ENCODE peak calls at places on chromosomes 12 and 14, in six cellular contexts. One of them, this sample, is unnamed.

GRCh38 chr12:63037721-63038120 is 102.8 kb upstream of the PPM1H start:
- DNase-seq in A549: no peak
- DNase-seq in lower leg skin: no peak
- DNase-seq in heart left ventricle: no peak
- DNase-seq in testis: no peak
- DNase-seq in spleen: no peak
- DNase-seq in this sample: no peak

GRCh38 chr14:61992139-61992538 is 229.9 kb downstream of the SNAPC1 start:
- DNase-seq in testis: no peak
- DNase-seq in lower leg skin: no peak
- DNase-seq in A549: no peak
- DNase-seq in spleen: no peak
- DNase-seq in heart left ventricle: no peak
- DNase-seq in this sample: no peak

GRCh38 chr12:46400406-46400805 is 27.8 kb upstream of the SLC38A2 start:
- DNase-seq in testis: no peak
- DNase-seq in spleen: no peak
- DNase-seq in A549: no peak
- DNase-seq in lower leg skin: no peak
- DNase-seq in heart left ventricle: no peak
- DNase-seq in this sample: no peak

GRCh38 chr12:106240821-106241220 is 7.0 kb downstream of the CKAP4 start:
- DNase-seq in A549: no peak
- DNase-seq in spleen: no peak
- DNase-seq in heart left ventricle: no peak
- DNase-seq in lower leg skin: no peak
- DNase-seq in testis: no peak
- DNase-seq in this sample: no peak

GRCh38 chr12:118036672-118037411 is 20.3 kb downstream of the RFC5 start:
- DNase-seq in spleen: no peak
- DNase-seq in testis: no peak
- DNase-seq in heart left ventricle: no peak
- DNase-seq in A549: no peak
- DNase-seq in lower leg skin: no peak
- DNase-seq in this sample: no peak

GRCh38 chr14:56199095-56199975 is 81.1 kb downstream of the PELI2 start:
- DNase-seq in spleen: no peak
- DNase-seq in lower leg skin: peak
- DNase-seq in testis: peak
- DNase-seq in A549: peak
- DNase-seq in heart left ventricle: peak
- DNase-seq in this sample: no peak

GRCh38 chr12:124993568-124994434 is at the start of gene BRI3BP:
- DNase-seq in heart left ventricle: peak
- DNase-seq in A549: peak
- DNase-seq in spleen: peak
- DNase-seq in lower leg skin: peak
- DNase-seq in testis: peak
- DNase-seq in this sample: no peak

GRCh38 chr14:24483604-24484252 is 24.3 kb downstream of the CMA1 start:
- DNase-seq in spleen: no peak
- DNase-seq in lower leg skin: no peak
- DNase-seq in A549: no peak
- DNase-seq in heart left ventricle: no peak
- DNase-seq in testis: no peak
- DNase-seq in this sample: no peak

GRCh38 chr12:131736807-131737484 is 26.1 kb downstream of the SFSWAP start:
- DNase-seq in testis: no peak
- DNase-seq in lower leg skin: no peak
- DNase-seq in A549: peak
- DNase-seq in spleen: no peak
- DNase-seq in heart left ventricle: no peak
- DNase-seq in this sample: peak

GRCh38 chr14:100030441-100031153 is 34.6 kb upstream of the EVL start:
- DNase-seq in spleen: no peak
- DNase-seq in heart left ventricle: no peak
- DNase-seq in lower leg skin: peak
- DNase-seq in A549: peak
- DNase-seq in testis: no peak
- DNase-seq in this sample: no peak

GRCh38 chr14:54902521-54903420 is at the start of gene GCH1:
- DNase-seq in spleen: peak
- DNase-seq in A549: peak
- DNase-seq in lower leg skin: peak
- DNase-seq in heart left ventricle: peak
- DNase-seq in testis: peak
- DNase-seq in this sample: peak

GRCh38 chr14:27040552-27040951 is 442.7 kb upstream of the NOVA1 start:
- DNase-seq in testis: no peak
- DNase-seq in heart left ventricle: no peak
- DNase-seq in spleen: no peak
- DNase-seq in A549: no peak
- DNase-seq in lower leg skin: no peak
- DNase-seq in this sample: no peak

GRCh38 chr12:109777544-109777943 is 55.7 kb downstream of the TRPV4 start:
- DNase-seq in lower leg skin: no peak
- DNase-seq in A549: peak
- DNase-seq in heart left ventricle: no peak
- DNase-seq in spleen: peak
- DNase-seq in testis: no peak
- DNase-seq in this sample: no peak

GRCh38 chr12:26523708-26524150 is 309.3 kb downstream of the ITPR2 start:
- DNase-seq in testis: peak
- DNase-seq in spleen: peak
- DNase-seq in A549: no peak
- DNase-seq in lower leg skin: peak
- DNase-seq in heart left ventricle: peak
- DNase-seq in this sample: peak

GRCh38 chr12:121222847-121223246 is 12.9 kb downstream of the P2RX4 start:
- DNase-seq in lower leg skin: no peak
- DNase-seq in heart left ventricle: no peak
- DNase-seq in spleen: no peak
- DNase-seq in A549: no peak
- DNase-seq in testis: no peak
- DNase-seq in this sample: no peak

GRCh38 chr12:121223947-121224285 is 14.0 kb downstream of the P2RX4 start:
- DNase-seq in testis: no peak
- DNase-seq in spleen: no peak
- DNase-seq in lower leg skin: no peak
- DNase-seq in heart left ventricle: no peak
- DNase-seq in A549: no peak
- DNase-seq in this sample: no peak

GRCh38 chr12:121226399-121226798 is 16.5 kb downstream of the P2RX4 start:
- DNase-seq in A549: no peak
- DNase-seq in heart left ventricle: no peak
- DNase-seq in testis: no peak
- DNase-seq in lower leg skin: no peak
- DNase-seq in spleen: no peak
- DNase-seq in this sample: no peak

GRCh38 chr12:121224591-121224990 is 14.7 kb downstream of the P2RX4 start:
- DNase-seq in lower leg skin: no peak
- DNase-seq in A549: no peak
- DNase-seq in heart left ventricle: no peak
- DNase-seq in testis: peak
- DNase-seq in spleen: no peak
- DNase-seq in this sample: no peak

DNA sequence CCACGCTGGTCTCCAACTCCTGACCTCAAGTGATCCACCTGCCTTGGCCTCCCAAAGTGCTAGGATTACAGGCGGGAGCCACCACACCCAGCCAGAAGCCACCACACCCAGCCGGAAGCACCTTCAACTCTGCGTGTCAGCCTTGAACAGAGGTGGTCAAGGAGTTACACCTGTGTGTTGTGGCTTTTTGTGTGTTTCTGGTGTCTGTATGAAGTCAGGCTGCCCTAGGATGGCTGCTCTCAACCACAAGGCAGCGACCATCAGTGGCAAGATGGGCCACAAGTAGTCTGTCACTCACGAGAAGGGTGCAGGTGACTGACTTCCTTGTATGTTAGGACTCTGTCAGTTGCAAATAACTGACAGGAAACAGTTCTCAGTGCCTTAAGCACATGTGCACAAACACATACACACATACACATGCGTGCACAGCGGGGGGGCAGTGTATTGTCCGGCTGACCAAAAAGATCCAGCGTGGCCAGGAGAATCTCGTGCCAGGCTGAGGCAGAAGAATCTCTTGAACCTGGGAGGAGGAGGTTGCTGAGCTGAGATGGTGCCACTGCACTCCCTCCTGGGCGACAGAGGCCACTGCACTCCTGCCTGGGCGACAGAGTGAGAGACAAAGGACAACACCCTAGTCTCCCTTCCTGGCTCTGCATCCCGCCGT is 13.5 kb downstream of the P2RX4 start:
- DNase-seq in heart left ventricle: no peak
- DNase-seq in testis: peak
- DNase-seq in lower leg skin: no peak
- DNase-seq in A549: peak
- DNase-seq in spleen: no peak
- DNase-seq in this sample: no peak
- TF ChIP-seq CTCF in heart left ventricle: no peak
- TF ChIP-seq CTCF in testis: peak
- TF ChIP-seq CTCF in lower leg skin: no peak
- TF ChIP-seq CTCF in A549: no peak
- TF ChIP-seq CTCF in spleen: peak
- TF ChIP-seq CTCF in this sample: no peak

DNA sequence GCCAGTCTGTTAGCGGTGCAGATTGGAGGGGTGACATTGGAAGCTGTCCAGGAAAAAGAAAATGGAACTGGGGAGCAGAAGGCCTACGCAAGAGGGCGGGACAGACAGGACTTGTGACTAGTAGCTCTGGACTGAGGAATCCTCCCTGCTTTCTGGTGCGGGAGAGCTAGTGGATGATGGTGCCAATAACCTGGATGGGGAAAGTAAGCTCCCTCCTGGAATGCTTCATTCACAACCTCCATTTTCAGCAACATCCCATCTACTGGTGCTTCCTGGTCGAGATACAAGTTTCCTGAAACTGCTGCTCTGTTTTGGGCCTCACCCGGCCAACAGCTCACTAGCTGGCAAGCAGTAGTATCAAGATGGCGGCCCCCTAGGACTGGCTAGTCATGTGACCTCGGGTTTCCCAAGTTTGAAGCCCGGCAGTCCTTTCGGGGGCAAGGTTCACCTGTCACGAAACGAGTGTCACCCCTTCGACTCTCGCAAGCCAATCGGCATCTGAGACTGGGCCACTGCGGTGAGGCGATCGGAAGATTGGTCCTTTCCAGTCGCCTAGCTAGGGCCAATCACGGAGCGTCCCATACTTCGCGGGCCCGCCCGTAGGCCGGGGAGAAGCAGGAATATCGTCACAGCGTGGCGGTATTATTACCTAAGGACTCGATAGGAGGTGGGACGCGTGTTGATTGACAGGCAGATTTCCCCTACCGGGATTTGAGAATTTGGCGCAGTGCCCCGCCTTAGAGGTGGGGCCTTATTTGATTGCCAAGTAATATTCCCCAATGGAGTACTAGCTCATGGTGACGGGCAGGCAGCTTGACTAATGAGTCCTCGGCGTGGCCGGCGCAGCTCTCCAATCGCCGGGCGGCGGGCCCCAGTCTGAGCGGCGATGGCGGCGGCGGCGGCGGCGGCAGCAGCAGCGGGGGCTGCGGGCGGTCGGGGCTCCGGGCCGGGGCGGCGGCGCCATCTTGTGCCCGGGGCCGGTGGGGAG is at the start of gene PABPN1:
- DNase-seq in lower leg skin: peak
- DNase-seq in testis: peak
- DNase-seq in heart left ventricle: peak
- DNase-seq in A549: peak
- DNase-seq in spleen: peak
- DNase-seq in this sample: peak
- TF ChIP-seq POLR2A in lower leg skin: no peak
- TF ChIP-seq POLR2A in testis: no peak
- TF ChIP-seq POLR2A in heart left ventricle: no peak
- TF ChIP-seq POLR2A in A549: no peak
- TF ChIP-seq POLR2A in spleen: no peak
- TF ChIP-seq POLR2A in this sample: peak

GRCh38 chr14:102295301-102295700 is 9.7 kb downstream of the MOK start:
- DNase-seq in A549: no peak
- DNase-seq in heart left ventricle: no peak
- DNase-seq in lower leg skin: no peak
- DNase-seq in spleen: no peak
- DNase-seq in testis: no peak
- DNase-seq in this sample: no peak
- TF ChIP-seq CTCF in A549: peak
- TF ChIP-seq CTCF in heart left ventricle: peak
- TF ChIP-seq CTCF in lower leg skin: no peak
- TF ChIP-seq CTCF in spleen: no peak
- TF ChIP-seq CTCF in testis: peak
- TF ChIP-seq CTCF in this sample: no peak

GRCh38 chr14:95319312-95320075 is at the start of gene CLMN:
- DNase-seq in testis: peak
- DNase-seq in spleen: peak
- DNase-seq in heart left ventricle: peak
- DNase-seq in A549: peak
- DNase-seq in lower leg skin: no peak
- DNase-seq in this sample: peak
- TF ChIP-seq POLR2A in testis: no peak
- TF ChIP-seq POLR2A in spleen: no peak
- TF ChIP-seq POLR2A in heart left ventricle: no peak
- TF ChIP-seq POLR2A in A549: peak
- TF ChIP-seq POLR2A in lower leg skin: no peak
- TF ChIP-seq POLR2A in this sample: no peak

DNA sequence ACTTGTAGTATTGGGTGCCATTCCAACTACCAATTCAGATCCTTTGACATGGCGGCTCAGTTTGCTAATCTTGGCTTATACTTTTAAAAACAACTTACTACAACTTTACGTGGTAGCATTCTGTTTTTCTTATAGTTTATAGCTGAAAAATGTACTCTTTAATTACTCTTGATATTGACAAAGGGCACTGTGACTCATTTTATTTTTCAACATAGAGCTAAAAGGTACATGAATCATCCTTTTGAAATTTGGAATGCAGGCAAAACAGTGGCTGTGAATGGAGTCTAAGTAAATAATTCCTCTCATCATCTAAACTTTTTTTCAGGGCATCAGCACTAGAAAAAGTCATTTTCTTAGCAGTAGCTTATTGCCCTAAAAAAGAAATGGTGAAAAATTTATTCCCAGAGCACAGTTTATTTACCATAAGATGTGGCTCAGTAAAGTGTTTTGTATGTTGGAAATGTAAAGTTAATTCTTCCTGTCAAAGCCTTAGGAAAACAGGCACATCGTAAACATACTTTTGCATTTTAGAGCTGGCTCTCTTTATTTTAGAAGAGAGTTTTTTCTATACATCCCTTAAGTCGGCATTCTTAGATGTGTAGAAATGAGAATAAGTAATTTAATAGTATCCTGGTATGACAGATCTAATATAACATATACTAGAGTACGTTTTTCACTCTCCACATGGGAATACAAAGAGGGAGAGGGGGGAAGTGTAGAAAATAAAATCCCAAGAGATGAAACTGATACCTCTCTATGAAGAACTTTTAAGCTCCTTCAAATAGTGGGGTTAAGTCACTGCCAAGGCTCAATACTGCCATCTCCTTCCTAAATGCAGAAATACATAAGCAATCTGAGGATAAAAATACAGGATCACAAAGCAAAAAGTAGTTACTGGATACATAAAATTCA is 55.2 kb downstream of the SLC25A21 start:
- DNase-seq in A549: peak
- DNase-seq in heart left ventricle: no peak
- DNase-seq in lower leg skin: no peak
- DNase-seq in testis: no peak
- DNase-seq in spleen: no peak
- DNase-seq in this sample: no peak
- TF ChIP-seq CTCF in A549: peak
- TF ChIP-seq CTCF in heart left ventricle: peak
- TF ChIP-seq CTCF in lower leg skin: no peak
- TF ChIP-seq CTCF in testis: no peak
- TF ChIP-seq CTCF in spleen: no peak
- TF ChIP-seq CTCF in this sample: no peak

GRCh38 chr12:68835333-68835908 is 27.4 kb downstream of the MDM2 start:
- DNase-seq in lower leg skin: no peak
- DNase-seq in A549: no peak
- DNase-seq in testis: no peak
- DNase-seq in heart left ventricle: no peak
- DNase-seq in spleen: no peak
- DNase-seq in this sample: no peak
- TF ChIP-seq POLR2A in lower leg skin: no peak
- TF ChIP-seq POLR2A in A549: no peak
- TF ChIP-seq POLR2A in testis: no peak
- TF ChIP-seq POLR2A in heart left ventricle: no peak
- TF ChIP-seq POLR2A in spleen: no peak
- TF ChIP-seq POLR2A in this sample: no peak